ENCODE peak calls at places on chromosome 17, in four cellular contexts. R, X, Z and L are unnamed samples.

GRCh38 chr17:44360826-44361225 is 2.8 kb downstream of the FAM171A2 start:
- DNase-seq in R (no peak), X (no peak), Z (no peak), L (no peak)

GRCh38 chr17:42034059-42034458 is 14.2 kb downstream of the NKIRAS2 start:
- DNase-seq in R (no peak), X (no peak), Z (no peak), L (no peak)

GRCh38 chr17:16215965-16216316 is 607 bp upstream of the NCOR1 start:
- DNase-seq in R (no peak), X (no peak), Z (peak; percentile 24), L (no peak)

GRCh38 chr17:12730421-12730820 is 58.9 kb upstream of the ARHGAP44 start:
- DNase-seq in R (no peak), X (no peak), Z (no peak), L (no peak)

GRCh38 chr17:66975614-66976378 is 11.3 kb downstream of the CACNG4 start:
- DNase-seq in R (no peak), X (no peak), Z (no peak), L (no peak)

GRCh38 chr17:72340836-72341235 is 220.0 kb downstream of the SOX9 start:
- DNase-seq in R (no peak), X (no peak), Z (no peak), L (no peak)

GRCh38 chr17:63939401-63939800 is 7.3 kb upstream of the CD79B start:
- DNase-seq in R (no peak), X (no peak), Z (no peak), L (no peak)

GRCh38 chr17:60661489-60661888 is 16.2 kb upstream of the BCAS3 start:
- DNase-seq in R (no peak), X (no peak), Z (no peak), L (no peak)

GRCh38 chr17:78406396-78406795 is 27.9 kb downstream of the PGS1 start:
- DNase-seq in R (no peak), X (no peak), Z (no peak), L (no peak)

GRCh38 chr17:78132086-78132676 is 1.6 kb downstream of the TMC8 start:
- DNase-seq in R (peak; percentile 55), X (no peak), Z (no peak), L (no peak)

GRCh38 chr17:66753126-66753920 is 81.6 kb upstream of the CACNG5 start:
- DNase-seq in R (no peak), X (no peak), Z (no peak), L (no peak)

GRCh38 chr17:79001190-79002020 is 8.2 kb downstream of the CANT1 start:
- DNase-seq in R (no peak), X (no peak), Z (no peak), L (no peak)

GRCh38 chr17:14311186-14311705 is 10.4 kb downstream of the HS3ST3B1 start:
- DNase-seq in R (no peak), X (no peak), Z (no peak), L (no peak)

GRCh38 chr17:74241434-74241833 is 28.1 kb downstream of the TTYH2 start:
- DNase-seq in R (no peak), X (peak; percentile 31), Z (peak; percentile 14), L (no peak)

GRCh38 chr17:74738051-74738996 is 1.3 kb downstream of the RAB37 start:
- DNase-seq in R (peak; percentile 65), X (no peak), Z (no peak), L (no peak)

GRCh38 chr17:44738214-44738906 is 20.4 kb upstream of the ADAM11 start:
- DNase-seq in R (no peak), X (no peak), Z (no peak), L (no peak)

GRCh38 chr17:60153606-60154355 is 4.0 kb downstream of the CA4 start:
- DNase-seq in R (no peak), X (no peak), Z (no peak), L (no peak)

GRCh38 chr17:17200831-17201230 is 5.3 kb downstream of the PLD6 start:
- DNase-seq in R (no peak), X (no peak), Z (peak; percentile 53), L (no peak)

GRCh38 chr17:45296003-45296832 is 20.6 kb downstream of the MAP3K14 start:
- DNase-seq in R (no peak), X (no peak), Z (no peak), L (no peak)

GRCh38 chr17:51439395-51440229 is 179.3 kb downstream of the UTP18 start:
- DNase-seq in R (no peak), X (no peak), Z (no peak), L (peak; percentile 19)

GRCh38 chr17:76537578-76538280 is at the start of gene CYGB:
- DNase-seq in R (no peak), X (no peak), Z (peak; percentile 53), L (no peak)

GRCh38 chr17:40087903-40088718 is 12.3 kb downstream of the NR1D1 start:
- DNase-seq in R (no peak), X (no peak), Z (no peak), L (no peak)
- H3K27ac ChIP-seq in R (no peak overlapping the region), X (no peak overlapping the region), Z (no peak overlapping the region), L (no peak overlapping the region)

GRCh38 chr17:1612400-1612799 is 16.2 kb downstream of the SLC43A2 start:
- DNase-seq in R (no peak), X (no peak), Z (no peak), L (no peak)
- H3K27ac ChIP-seq in R (no peak overlapping the region), X (no peak overlapping the region), Z (peak overlapping the region; percentile 32), L (no peak overlapping the region)

GRCh38 chr17:7343250-7343649 is 6.9 kb downstream of the ACAP1 start:
- DNase-seq in R (no peak), X (no peak), Z (no peak), L (no peak)
- H3K27ac ChIP-seq in R (no peak overlapping the region), X (no peak overlapping the region), Z (no peak overlapping the region), L (no peak overlapping the region)

GRCh38 chr17:80028030-80028429 is 7.6 kb downstream of the TBC1D16 start:
- DNase-seq in R (no peak), X (no peak), Z (no peak), L (no peak)
- H3K27ac ChIP-seq in R (no peak overlapping the region), X (peak overlapping the region; percentile 53), Z (no peak overlapping the region), L (no peak overlapping the region)

GRCh38 chr17:5225668-5226457 is 8.8 kb downstream of the SCIMP start:
- DNase-seq in R (no peak), X (no peak), Z (no peak), L (no peak)
- H3K27ac ChIP-seq in R (no peak overlapping the region), X (no peak overlapping the region), Z (peak overlapping the region; percentile 59), L (no peak overlapping the region)

GRCh38 chr17:47316316-47316715 is 7.4 kb upstream of the EFCAB13 start:
- DNase-seq in R (no peak), X (no peak), Z (no peak), L (no peak)
- H3K27ac ChIP-seq in R (no peak overlapping the region), X (no peak overlapping the region), Z (no peak overlapping the region), L (no peak overlapping the region)